ENCODE peak calls at places on chromosomes 13 and 19, in six cellular contexts. U is CD4-positive, alpha-beta memory T cell; E is AG04450; M is tibial nerve; Y is pancreas; Q is DND-41. X is an unnamed sample.

GRCh38 chr19:18204394-18205179 is 745 bp upstream of the RAB3A start:
- DNase-seq in U (peak), E (no peak), M (peak), Y (peak), Q (no peak), X (peak)

GRCh38 chr19:11721681-11722080 is 17.1 kb downstream of the ZNF823 start:
- DNase-seq in U (no peak), E (no peak), M (no peak), Y (no peak), Q (no peak), X (no peak)

GRCh38 chr19:495440-496332 is 600 bp upstream of the MADCAM1 start:
- DNase-seq in U (peak), E (no peak), M (no peak), Y (no peak), Q (no peak), X (peak)

GRCh38 chr13:90826688-90827087 is 520.8 kb upstream of the MIR17HG start:
- DNase-seq in U (no peak), E (no peak), M (no peak), Y (no peak), Q (no peak), X (no peak)

GRCh38 chr19:13047374-13047773 is 52.1 kb downstream of the NFIX start:
- DNase-seq in U (no peak), E (no peak), M (no peak), Y (no peak), Q (no peak), X (no peak)

GRCh38 chr19:56877069-56877715 is 36.7 kb upstream of the PEG3 start:
- DNase-seq in U (no peak), E (no peak), M (no peak), Y (no peak), Q (no peak), X (no peak)

GRCh38 chr19:44582581-44583265 is 30.6 kb upstream of the IGSF23 start:
- DNase-seq in U (no peak), E (no peak), M (no peak), Y (no peak), Q (no peak), X (no peak)

GRCh38 chr19:52603558-52604207 is 33.6 kb downstream of the ZNF701 start:
- DNase-seq in U (no peak), E (no peak), M (no peak), Y (no peak), Q (no peak), X (no peak)

GRCh38 chr19:58581227-58582141 is 8.3 kb upstream of the MZF1 start:
- DNase-seq in U (peak), E (peak), M (peak), Y (peak), Q (peak), X (peak)

GRCh38 chr19:15169541-15170285 is 31.1 kb downstream of the NOTCH3 start:
- DNase-seq in U (no peak), E (no peak), M (no peak), Y (no peak), Q (no peak), X (no peak)

GRCh38 chr19:20278342-20278741 is 111.3 kb downstream of the ZNF486 start:
- DNase-seq in U (no peak), E (no peak), M (no peak), Y (no peak), Q (no peak), X (no peak)

GRCh38 chr13:65638572-65639168 is 1591.5 kb downstream of the PCDH9 start:
- DNase-seq in U (no peak), E (peak), M (peak), Y (no peak), Q (no peak), X (no peak)

GRCh38 chr19:44109458-44109857 is 3.7 kb upstream of the ZNF225 start:
- DNase-seq in U (no peak), E (no peak), M (no peak), Y (no peak), Q (no peak), X (no peak)

GRCh38 chr19:47848425-47848824 is 10.6 kb upstream of the TPRX2 start:
- DNase-seq in U (no peak), E (no peak), M (no peak), Y (no peak), Q (no peak), X (no peak)

GRCh38 chr13:99357920-99358319 is 50.7 kb upstream of the GPR183 start:
- DNase-seq in U (peak), E (no peak), M (no peak), Y (no peak), Q (no peak), X (no peak)

GRCh38 chr13:76231522-76232167 is 595.5 kb downstream of the LMO7 start:
- DNase-seq in U (no peak), E (no peak), M (no peak), Y (no peak), Q (no peak), X (no peak)

GRCh38 chr19:51749979-51750378 is 1.7 kb downstream of the FPR1 start:
- DNase-seq in U (no peak), E (no peak), M (no peak), Y (no peak), Q (no peak), X (no peak)

GRCh38 chr13:110415669-110416068 is 108.6 kb downstream of the COL4A2 start:
- DNase-seq in U (no peak), E (no peak), M (no peak), Y (no peak), Q (no peak), X (no peak)

GRCh38 chr13:90493667-90494066 is 853.8 kb upstream of the MIR17HG start:
- DNase-seq in U (no peak), E (no peak), M (no peak), Y (no peak), Q (no peak), X (no peak)

GRCh38 chr13:106873810-106874209 is 305.9 kb upstream of the ARGLU1 start:
- DNase-seq in U (no peak), E (no peak), M (no peak), Y (no peak), Q (no peak), X (no peak)

GRCh38 chr13:113592571-113592970 is 8.0 kb downstream of the TFDP1 start:
- DNase-seq in U (no peak), E (no peak), M (no peak), Y (no peak), Q (peak), X (no peak)

GRCh38 chr13:42272115-42272756 is at the start of gene AKAP11:
- DNase-seq in U (peak), E (no peak), M (peak), Y (peak), Q (peak), X (peak)

GRCh38 chr19:33064117-33064777 is 441 bp downstream of the RHPN2 start:
- DNase-seq in U (no peak), E (no peak), M (no peak), Y (peak), Q (no peak), X (peak)
- H3K27ac ChIP-seq in U (no peak), E (no peak), M (no peak), Y (peak), Q (no peak), X (no peak)

GRCh38 chr13:57631607-57632275 is at the start of gene PCDH17:
- DNase-seq in U (no peak), E (no peak), M (no peak), Y (peak), Q (no peak), X (no peak)
- H3K27ac ChIP-seq in U (no peak), E (no peak), M (peak), Y (peak), Q (no peak), X (no peak)

GRCh38 chr13:64239372-64239771 is 2823.7 kb upstream of the PCDH20 start:
- DNase-seq in U (no peak), E (no peak), M (no peak), Y (no peak), Q (no peak), X (no peak)
- H3K27ac ChIP-seq in U (no peak), E (no peak), M (no peak), Y (no peak), Q (no peak), X (no peak)

GRCh38 chr13:60969659-60970058 is 446.0 kb downstream of the PCDH20 start:
- DNase-seq in U (no peak), E (no peak), M (no peak), Y (no peak), Q (no peak), X (no peak)
- H3K27ac ChIP-seq in U (no peak), E (no peak), M (no peak), Y (no peak), Q (no peak), X (no peak)

GRCh38 chr13:73138967-73139491 is 80.2 kb downstream of the KLF5 start:
- DNase-seq in U (no peak), E (no peak), M (no peak), Y (no peak), Q (no peak), X (no peak)
- H3K27ac ChIP-seq in U (no peak), E (no peak), M (no peak), Y (peak), Q (no peak), X (no peak)

DNA sequence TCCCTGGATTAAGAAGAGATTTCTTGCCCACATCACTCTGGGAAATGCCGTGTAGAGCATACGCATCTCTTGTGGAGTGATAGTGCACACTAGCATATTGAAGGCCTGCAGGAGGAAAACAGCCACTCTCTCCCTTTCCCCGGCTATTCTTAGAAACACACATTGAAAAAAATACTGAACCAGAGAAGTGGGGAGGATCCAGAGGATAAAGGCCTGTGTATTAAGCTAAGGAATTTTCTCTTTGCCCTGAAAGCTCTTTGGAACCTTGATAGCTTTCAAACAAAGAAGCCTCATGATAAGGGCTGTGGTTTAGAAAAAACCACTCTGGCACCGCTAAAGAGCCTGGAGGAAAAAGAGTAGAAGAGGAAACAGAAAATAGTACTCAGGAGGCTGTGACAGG is 386.1 kb upstream of the NBEA start:
- DNase-seq in U (no peak), E (no peak), M (no peak), Y (no peak), Q (no peak), X (no peak)
- H3K27ac ChIP-seq in U (no peak), E (no peak), M (no peak), Y (no peak), Q (no peak), X (no peak)

GRCh38 chr13:25905411-25906010 is 146.3 kb downstream of the SHISA2 start:
- DNase-seq in U (no peak), E (no peak), M (no peak), Y (no peak), Q (no peak), X (no peak)
- H3K27ac ChIP-seq in U (peak), E (no peak), M (no peak), Y (no peak), Q (peak), X (peak)